ENCODE peak calls at places on chromosomes 7 and 10, in seven cellular contexts. V, M, J, R, W, I and Z are unnamed samples.

GRCh38 chr10:70084189-70084588 is 31.5 kb downstream of the MACROH2A2 start:
- DNase-seq in V (no peak), M (no peak), J (no peak), R (no peak), W (no peak), I (no peak), Z (no peak)

GRCh38 chr10:123132576-123133477 is 2.9 kb upstream of the HMX3 start:
- DNase-seq in V (peak), M (peak), J (peak), R (peak), W (peak), I (peak), Z (peak)

GRCh38 chr7:30027065-30027456 is 559 bp upstream of the FKBP14 start:
- DNase-seq in V (peak), M (peak), J (no peak), R (no peak), W (no peak), I (peak), Z (peak)

GRCh38 chr7:92205987-92206386 is 27.0 kb upstream of the LRRD1 start:
- DNase-seq in V (no peak), M (no peak), J (no peak), R (peak), W (no peak), I (no peak), Z (no peak)

GRCh38 chr10:124864421-124865193 is 63.0 kb downstream of the ABRAXAS2 start:
- DNase-seq in V (no peak), M (no peak), J (peak), R (peak), W (no peak), I (no peak), Z (peak)

GRCh38 chr7:122100021-122100420 is 44.0 kb downstream of the AASS start:
- DNase-seq in V (no peak), M (peak), J (no peak), R (no peak), W (no peak), I (no peak), Z (peak)

GRCh38 chr10:118501637-118502440 is 93.6 kb downstream of the PRLHR start:
- DNase-seq in V (no peak), M (no peak), J (no peak), R (peak), W (no peak), I (peak), Z (peak)

GRCh38 chr7:110835209-110835608 is 255.7 kb upstream of the LRRN3 start:
- DNase-seq in V (no peak), M (no peak), J (no peak), R (no peak), W (no peak), I (no peak), Z (peak)

GRCh38 chr10:46006219-46006618 is 24.2 kb downstream of the NCOA4 start:
- DNase-seq in V (no peak), M (peak), J (no peak), R (no peak), W (peak), I (no peak), Z (peak)

GRCh38 chr7:140062528-140063299 is at the start of gene PARP12:
- DNase-seq in V (peak), M (peak), J (peak), R (peak), W (peak), I (peak), Z (peak)

DNA sequence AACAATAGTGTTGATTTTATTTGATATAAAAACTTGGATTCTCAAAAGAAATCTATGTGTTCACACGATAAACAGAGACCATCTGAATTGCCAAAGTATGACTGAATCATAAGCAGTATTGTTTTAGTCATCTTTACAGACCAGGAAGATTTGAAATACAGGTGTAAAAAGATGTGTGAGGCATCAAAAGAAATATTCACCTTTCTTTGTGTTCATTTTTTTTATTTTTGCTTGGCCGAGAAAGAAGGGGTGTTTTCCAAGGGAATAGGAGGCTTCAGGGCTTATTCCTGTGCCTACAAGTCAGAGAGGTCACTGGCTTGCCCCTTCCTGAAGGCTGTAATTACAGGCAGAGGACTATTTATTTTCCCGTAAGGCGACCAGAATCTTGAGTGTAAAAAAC is 37.3 kb downstream of the MET start:
- DNase-seq in V (no peak), M (no peak), J (no peak), R (no peak), W (no peak), I (no peak), Z (peak)
- H3K4me3 ChIP-seq in V (no peak), M (no peak), J (no peak), R (no peak), W (no peak), I (no peak), Z (no peak)

DNA sequence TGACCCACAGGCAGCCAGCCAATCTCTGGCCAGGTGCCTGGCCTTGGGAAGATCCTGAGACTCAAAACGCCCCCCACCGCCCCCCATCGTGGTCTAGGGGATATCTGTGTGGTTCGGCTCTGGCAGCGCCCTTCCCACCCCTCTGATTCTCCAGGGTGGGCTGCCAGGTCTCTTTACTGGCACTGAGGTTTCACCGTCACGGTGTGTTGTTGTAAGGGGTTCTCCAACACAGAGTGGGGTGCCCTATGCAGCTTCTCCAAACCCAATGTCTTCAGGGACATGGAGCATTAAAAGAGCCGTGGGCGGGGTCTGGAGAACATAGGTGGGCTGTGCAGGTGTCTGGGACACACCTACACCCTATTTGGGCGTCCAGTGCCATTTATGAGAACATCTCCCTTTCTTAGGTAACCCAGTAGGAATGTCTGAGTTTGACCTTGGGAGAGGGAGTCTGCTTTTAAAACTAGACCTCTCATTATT is 1.5 kb downstream of the MAFK start:
- DNase-seq in V (no peak), M (no peak), J (no peak), R (no peak), W (no peak), I (no peak), Z (peak)
- H3K4me3 ChIP-seq in V (peak), M (peak), J (peak), R (no peak), W (peak), I (peak), Z (peak)

DNA sequence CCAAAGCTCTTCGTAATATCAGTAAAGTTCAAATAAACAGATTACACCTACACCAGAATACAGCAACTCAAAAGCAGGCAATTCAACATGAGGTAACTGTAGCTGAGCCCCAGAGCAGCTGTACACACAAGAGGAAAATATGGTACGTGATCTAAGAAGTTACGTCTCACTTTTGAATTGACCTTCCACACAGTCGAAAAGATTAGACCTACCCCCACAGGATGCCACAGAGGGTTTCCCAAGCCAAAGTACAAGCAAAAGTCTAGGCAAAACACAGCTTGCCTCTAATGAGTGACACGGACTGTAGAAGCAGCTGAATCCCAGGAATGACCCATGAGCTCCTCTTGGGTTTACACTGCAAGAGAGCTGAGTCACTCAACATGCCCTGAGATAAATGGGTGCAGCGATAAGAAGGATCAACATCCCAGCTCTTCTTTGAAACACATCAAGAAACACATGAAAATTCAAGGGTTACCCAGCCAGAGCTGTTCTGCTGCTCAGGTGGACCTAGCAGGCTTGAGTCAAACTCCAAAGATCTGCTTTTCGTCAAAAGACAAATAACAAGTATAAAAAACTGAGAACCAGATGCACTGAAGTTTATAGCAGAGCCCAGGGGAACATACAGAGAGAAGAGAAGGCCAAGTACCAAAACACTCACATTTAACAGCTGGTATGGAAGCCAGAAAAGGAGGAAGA is 9.7 kb downstream of the CREB3L2 start:
- DNase-seq in V (no peak), M (peak), J (peak), R (no peak), W (no peak), I (no peak), Z (peak)
- H3K4me3 ChIP-seq in V (no peak), M (no peak), J (no peak), R (no peak), W (no peak), I (no peak), Z (no peak)

DNA sequence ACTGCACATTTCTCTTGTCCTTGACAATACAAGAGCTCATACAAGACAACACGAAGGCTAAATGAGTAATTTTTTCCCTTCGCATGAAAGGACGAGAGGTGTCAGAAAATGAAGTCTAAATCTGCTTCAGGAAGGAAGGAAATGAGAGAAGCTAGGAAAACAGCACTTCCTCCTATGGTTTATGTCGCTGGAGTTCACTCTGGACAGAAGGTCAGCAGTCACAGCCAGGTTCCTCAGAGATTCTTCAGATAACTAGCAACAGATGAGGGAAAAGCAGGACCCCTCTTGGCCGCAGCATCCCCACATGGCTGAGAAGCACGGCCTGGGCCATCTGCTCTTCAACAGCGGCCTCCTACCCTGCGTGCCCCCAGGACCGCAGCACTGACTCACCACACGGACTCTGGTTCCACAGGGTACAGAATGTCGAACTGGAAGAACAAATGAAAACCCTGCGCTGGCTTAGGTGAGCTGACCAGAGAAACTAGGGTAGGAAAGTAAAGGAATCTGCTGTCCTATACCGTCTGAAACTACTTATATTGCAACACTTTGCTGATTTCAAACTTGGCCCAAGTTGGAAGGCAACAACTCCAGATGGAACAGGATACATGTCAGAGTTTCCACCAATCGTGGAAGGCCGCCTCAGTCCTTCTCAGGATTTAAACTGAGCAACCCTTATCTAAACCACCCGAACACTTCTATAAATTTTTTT is 26.3 kb downstream of the DNMBP start:
- DNase-seq in V (no peak), M (peak), J (peak), R (no peak), W (no peak), I (no peak), Z (no peak)
- H3K4me3 ChIP-seq in V (no peak), M (no peak), J (no peak), R (no peak), W (no peak), I (no peak), Z (no peak)